ENCODE peak calls at places on chromosomes 1 and 21, in nine cellular contexts. R is endodermal cell; X is tibial artery; W is endothelial cell; U is CD8-positive, alpha-beta T cell; P is GM13976; O is MCF 10A; J is choroid plexus epithelial cell; D is endothelial cell of umbilical vein. L is an unnamed sample.

GRCh38 chr1:156926175-156926574 is 5.7 kb downstream of the LRRC71 start:
- DNase-seq in U (peak), D (no peak), R (no peak), P (no peak), J (peak), O (peak), X (no peak), W (no peak), L (peak)

GRCh38 chr1:166980818-166981217 is 5.5 kb upstream of the ILDR2 start:
- DNase-seq in J (no peak), X (no peak), O (peak), W (no peak), R (no peak), P (no peak), D (no peak), U (no peak), L (no peak)

GRCh38 chr1:166937329-166937728 is 38.0 kb downstream of the ILDR2 start:
- DNase-seq in R (no peak), W (no peak), J (no peak), P (no peak), D (no peak), O (no peak), U (no peak), X (no peak), L (no peak)

GRCh38 chr1:4961935-4962645 is 307.7 kb downstream of the AJAP1 start:
- DNase-seq in O (no peak), D (no peak), P (no peak), X (no peak), R (no peak), U (no peak), J (no peak), W (no peak), L (no peak)

GRCh38 chr1:229140018-229140417 is 130.9 kb upstream of the RAB4A start:
- DNase-seq in P (no peak), R (no peak), W (no peak), O (no peak), J (no peak), D (no peak), U (no peak), X (no peak), L (no peak)

GRCh38 chr1:244012232-244012631 is 38.9 kb upstream of the ZBTB18 start:
- DNase-seq in X (no peak), O (peak), R (peak), U (no peak), W (no peak), P (no peak), D (peak), J (peak), L (no peak)

GRCh38 chr1:29933110-29933509 is 696.8 kb downstream of the PTPRU start:
- DNase-seq in X (no peak), U (no peak), P (no peak), J (no peak), O (peak), D (no peak), R (no peak), W (no peak), L (no peak)

GRCh38 chr21:35410123-35410522 is 361.0 kb upstream of the RUNX1 start:
- DNase-seq in W (no peak), D (no peak), O (no peak), X (no peak), J (no peak), U (no peak), P (no peak), R (no peak), L (no peak)

GRCh38 chr1:31767225-31767624 is 3.1 kb upstream of the ADGRB2 start:
- DNase-seq in X (no peak), D (no peak), O (no peak), R (no peak), U (no peak), P (no peak), J (no peak), W (no peak), L (no peak)

GRCh38 chr1:151888972-151889570 is 20.2 kb downstream of the THEM4 start:
- DNase-seq in W (no peak), O (peak), D (peak), X (no peak), R (no peak), J (peak), P (peak), U (no peak), L (peak)

GRCh38 chr1:181135462-181135781 is 46.9 kb downstream of the IER5 start:
- DNase-seq in R (no peak), X (peak), U (no peak), W (no peak), D (no peak), J (peak), P (peak), O (peak), L (no peak)

GRCh38 chr1:203996126-203996525 is 76.8 kb upstream of the SOX13 start:
- DNase-seq in W (no peak), D (no peak), R (peak), U (no peak), P (no peak), O (peak), X (no peak), J (peak), L (no peak)

GRCh38 chr1:210251680-210252490 is 19.3 kb downstream of the SERTAD4 start:
- DNase-seq in P (peak), D (no peak), U (no peak), W (peak), J (no peak), X (no peak), O (no peak), R (peak), L (peak)

GRCh38 chr1:109768700-109769325 is 5.1 kb upstream of the EPS8L3 start:
- DNase-seq in J (no peak), X (peak), D (no peak), R (no peak), W (no peak), P (no peak), O (no peak), U (no peak), L (no peak)

GRCh38 chr1:181396171-181396670 is 87.1 kb upstream of the CACNA1E start:
- DNase-seq in D (no peak), U (peak), R (no peak), O (no peak), X (no peak), J (no peak), W (no peak), P (no peak), L (no peak)

GRCh38 chr1:106700151-106700550 is 356.3 kb upstream of the PRMT6 start:
- DNase-seq in J (no peak), P (no peak), R (no peak), X (no peak), W (no peak), D (no peak), U (no peak), O (peak), L (no peak)

GRCh38 chr1:31793086-31793485 is 22.7 kb downstream of the SPOCD1 start:
- DNase-seq in O (no peak), R (no peak), J (no peak), D (no peak), P (no peak), W (no peak), X (peak), U (no peak), L (no peak)

GRCh38 chr1:157135646-157136045 is 2.5 kb downstream of the ETV3 start:
- DNase-seq in J (peak), W (no peak), D (no peak), X (no peak), O (no peak), P (no peak), U (no peak), R (no peak), L (no peak)

GRCh38 chr1:225911207-225912130 is 12.6 kb downstream of the PYCR2 start:
- DNase-seq in R (peak), J (peak), O (no peak), X (peak), W (peak), U (peak), D (peak), P (peak), L (peak)

GRCh38 chr1:57712846-57713245 is 289.0 kb upstream of the DAB1 start:
- DNase-seq in O (no peak), W (no peak), U (no peak), R (no peak), D (no peak), J (no peak), X (no peak), P (no peak), L (no peak)

GRCh38 chr21:45011911-45012660 is 62.3 kb upstream of the ADARB1 start:
- DNase-seq in X (peak), D (peak), U (no peak), W (peak), J (peak), O (peak), R (peak), P (no peak), L (no peak)

GRCh38 chr1:203569490-203570318 is 56.9 kb upstream of the ATP2B4 start:
- DNase-seq in J (no peak), D (no peak), R (peak), X (no peak), W (no peak), U (no peak), O (no peak), P (no peak), L (no peak)

GRCh38 chr1:63198921-63199530 is 123.3 kb upstream of the FOXD3 start:
- DNase-seq in R (peak), U (no peak), X (no peak), D (no peak), W (no peak), J (no peak), P (no peak), O (no peak), L (no peak)

GRCh38 chr1:63034256-63034655 is 250.3 kb downstream of the ATG4C start:
- DNase-seq in U (no peak), P (no peak), O (no peak), X (no peak), J (no peak), R (no peak), D (no peak), W (no peak), L (no peak)

DNA sequence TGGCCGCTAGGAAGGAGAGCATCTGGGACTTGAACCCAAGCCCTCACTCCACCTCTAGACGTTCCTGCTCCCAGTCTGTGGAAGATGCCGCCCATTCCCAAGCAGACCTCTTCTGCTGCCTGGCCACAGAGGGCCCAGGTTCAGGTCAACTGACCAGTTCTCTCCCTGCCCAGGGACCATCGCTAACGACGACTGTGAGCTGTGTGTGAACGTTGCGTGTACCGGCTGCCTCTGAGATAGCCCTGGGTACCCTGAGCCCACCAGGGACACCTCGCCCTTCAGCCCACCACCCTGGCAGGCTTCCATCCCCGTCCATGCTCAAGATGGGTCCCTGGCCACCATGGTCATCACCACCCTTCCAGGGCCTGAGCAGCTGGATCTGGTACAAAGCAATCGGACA is 2.2 kb downstream of the GUCA2B start:
- DNase-seq in X (no peak), R (peak), J (no peak), U (no peak), W (no peak), P (no peak), D (no peak), O (no peak), L (no peak)
- TF ChIP-seq CTCF in X (no peak), R (no peak), J (no peak), U (no peak), W (no peak), P (no peak), D (no peak), O (no peak), L (no peak)

GRCh38 chr1:65265296-65266271 is 43.8 kb upstream of the DNAJC6 start:
- DNase-seq in U (peak), O (peak), R (peak), X (peak), D (peak), P (peak), W (peak), J (peak), L (peak)
- TF ChIP-seq CTCF in U (no peak), O (no peak), R (peak), X (no peak), D (peak), P (peak), W (no peak), J (peak), L (no peak)

GRCh38 chr1:23019851-23020625 is 770 bp downstream of the KDM1A start:
- DNase-seq in R (peak), O (peak), D (peak), J (peak), U (peak), P (peak), X (peak), W (peak), L (peak)

GRCh38 chr1:23020731-23021130 is 1.5 kb downstream of the KDM1A start:
- DNase-seq in X (no peak), P (no peak), J (no peak), W (no peak), O (peak), U (no peak), R (no peak), D (peak), L (no peak)

GRCh38 chr1:23021834-23022233 is 2.6 kb downstream of the KDM1A start:
- DNase-seq in U (no peak), P (no peak), R (no peak), J (no peak), X (no peak), D (no peak), W (no peak), O (no peak), L (no peak)

GRCh38 chr1:23018661-23019093 is 591 bp upstream of the KDM1A start:
- DNase-seq in O (no peak), U (no peak), X (no peak), D (no peak), W (no peak), J (no peak), P (no peak), R (no peak), L (no peak)

GRCh38 chr1:23019094-23019850 is at the start of gene KDM1A:
- DNase-seq in D (peak), R (peak), J (peak), P (peak), U (peak), O (peak), X (peak), W (peak), L (peak)
- TF ChIP-seq CTCF in D (peak), R (peak), J (no peak), P (peak), U (no peak), O (no peak), X (no peak), W (no peak), L (peak)

GRCh38 chr1:169753549-169753948 is 19.7 kb upstream of the SELE start:
- DNase-seq in D (no peak), U (no peak), O (no peak), J (no peak), X (no peak), P (no peak), R (no peak), W (no peak), L (no peak)
- TF ChIP-seq CTCF in D (no peak), U (no peak), O (no peak), J (peak), X (no peak), P (no peak), R (peak), W (no peak), L (no peak)

DNA sequence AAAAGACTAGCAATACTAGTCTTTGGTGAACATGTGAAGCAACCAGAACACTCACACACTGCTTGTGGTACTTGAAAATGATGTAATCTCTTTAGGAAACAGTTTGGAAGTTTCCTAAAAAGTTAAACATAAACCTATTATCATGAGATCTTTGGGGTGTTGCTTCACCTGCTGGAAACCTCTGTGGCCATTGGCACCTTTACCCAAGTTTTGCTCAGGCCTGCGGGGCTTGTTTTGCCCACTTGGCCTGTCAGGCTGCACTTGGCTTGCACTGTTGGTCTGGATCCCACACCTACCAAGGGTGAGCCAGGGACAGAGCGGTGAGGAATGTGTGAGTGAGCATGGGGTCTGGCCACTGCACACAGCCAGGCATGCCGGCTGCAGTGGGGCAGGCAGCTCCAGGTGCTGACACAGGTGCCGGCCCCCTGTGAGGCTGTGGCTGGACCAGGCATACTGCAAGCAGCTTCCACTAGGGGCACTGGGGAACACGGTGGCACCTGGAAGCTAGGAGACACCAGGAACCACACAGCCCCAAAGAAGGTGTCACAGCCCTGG is 14.4 kb upstream of the FNBP1L start:
- DNase-seq in U (no peak), W (no peak), P (no peak), J (no peak), R (peak), D (no peak), O (no peak), X (no peak), L (no peak)
- TF ChIP-seq CTCF in U (no peak), W (no peak), P (no peak), J (peak), R (peak), D (no peak), O (no peak), X (no peak), L (peak)

GRCh38 chr1:24253569-24253968 is 65.6 kb upstream of the GRHL3 start:
- DNase-seq in X (no peak), U (no peak), J (no peak), R (peak), D (no peak), P (no peak), W (no peak), O (no peak), L (peak)
- TF ChIP-seq CTCF in X (no peak), U (no peak), J (peak), R (peak), D (no peak), P (no peak), W (no peak), O (no peak), L (peak)

GRCh38 chr1:241208910-241209414 is 148.0 kb downstream of the RGS7 start:
- DNase-seq in D (no peak), U (no peak), R (no peak), X (no peak), J (no peak), O (no peak), P (no peak), W (no peak), L (no peak)
- TF ChIP-seq CTCF in D (no peak), U (no peak), R (no peak), X (no peak), J (no peak), O (no peak), P (no peak), W (no peak), L (no peak)

L was measured in GM13977.